ENCODE peak calls at places on chromosomes 6 and 20, in four cellular contexts. R is ACHN; N is AG08395; F is stimulated activated CD8-positive, alpha-beta memory T cell treated with anti-CD3 and anti-CD28 coated beads, Interleukin-4, amount 100 ng/mL, for 48 hours. T is an unnamed sample.

GRCh38 chr6:9252784-9253183 is 817.4 kb upstream of the SLC35B3 start:
- DNase-seq in R (no peak), N (no peak), F (no peak), T (no peak)

GRCh38 chr6:29907637-29908340 is 34.5 kb upstream of the HLA-A start:
- DNase-seq in F (no peak), N (no peak), R (no peak), T (no peak)

GRCh38 chr6:3806169-3806922 is 42.8 kb upstream of the FAM50B start:
- DNase-seq in F (no peak), R (no peak), N (no peak), T (no peak)

GRCh38 chr20:33522256-33522820 is 32.4 kb downstream of the CBFA2T2 start:
- DNase-seq in F (peak), N (no peak), R (no peak), T (no peak)

GRCh38 chr6:111852704-111853103 is 20.5 kb downstream of the FYN start:
- DNase-seq in R (no peak), F (no peak), N (peak), T (peak)

GRCh38 chr6:90296346-90297123 is at the start of gene BACH2:
- DNase-seq in R (peak), N (peak), F (peak), T (peak)

GRCh38 chr20:39645130-39645529 is 683.0 kb downstream of the DHX35 start:
- DNase-seq in F (no peak), N (no peak), R (no peak), T (no peak)

GRCh38 chr20:51815383-51816076 is 13.2 kb upstream of the SALL4 start:
- DNase-seq in N (no peak), R (no peak), F (no peak), T (no peak)

GRCh38 chr6:126446187-126446696 is 106.3 kb downstream of the CENPW start:
- DNase-seq in R (no peak), F (no peak), N (no peak), T (no peak)

GRCh38 chr6:33927112-33927511 is 123.3 kb upstream of the MLN start:
- DNase-seq in N (no peak), F (no peak), R (no peak), T (no peak)

GRCh38 chr6:40714143-40714542 is 127.0 kb upstream of the LRFN2 start:
- DNase-seq in N (no peak), R (no peak), F (no peak), T (no peak)

GRCh38 chr6:155075938-155076337 is 80.8 kb downstream of the TIAM2 start:
- DNase-seq in N (no peak), R (no peak), F (no peak), T (no peak)

GRCh38 chr20:50385733-50386640 is 124.2 kb upstream of the PTPN1 start:
- DNase-seq in F (peak), N (no peak), R (no peak), T (no peak)

GRCh38 chr20:63105211-63106107 is 98.7 kb upstream of the BHLHE23 start:
- DNase-seq in R (no peak), N (no peak), F (no peak), T (no peak)

GRCh38 chr6:113447088-113447831 is 409.9 kb upstream of the MARCKS start:
- DNase-seq in R (peak), F (no peak), N (peak), T (peak)

GRCh38 chr20:62105592-62105991 is 16.7 kb upstream of the LSM14B start:
- DNase-seq in F (no peak), R (no peak), N (no peak), T (no peak)

GRCh38 chr6:119547024-119547423 is 197.5 kb upstream of the MAN1A1 start:
- DNase-seq in F (no peak), N (no peak), R (no peak), T (no peak)

GRCh38 chr20:58389968-58390658 is 1.1 kb downstream of the VAPB start:
- DNase-seq in N (no peak), R (no peak), F (no peak), T (no peak)

GRCh38 chr20:4468114-4468513 is 253.6 kb upstream of the PRND start:
- DNase-seq in R (no peak), N (no peak), F (no peak), T (no peak)

GRCh38 chr6:30889921-30890645 is 5.8 kb downstream of the DDR1 start:
- DNase-seq in N (no peak), R (no peak), F (no peak), T (no peak)

GRCh38 chr20:420721-421574 is 12.8 kb downstream of the RBCK1 start:
- DNase-seq in R (no peak), N (no peak), F (peak), T (no peak)

GRCh38 chr20:10513931-10514575 is 78.9 kb downstream of the SLX4IP start:
- DNase-seq in N (peak), F (no peak), R (no peak), T (peak)

GRCh38 chr6:97186416-97186999 is 96.5 kb downstream of the MMS22L start:
- DNase-seq in R (peak), N (peak), F (peak), T (peak)

T was measured in HFFc6.